ENCODE peak calls at places on chromosomes 16 and 17, in nine cellular contexts. E, T, N, V, I, Y, C, O and L are unnamed samples. For H3K4me1, the result is how much of the 10 kb centered on the place peaks cover.

GRCh38 chr16:76483510-76483909 is 206.3 kb downstream of the CNTNAP4 start:
- DNase-seq in E (no peak), T (no peak), N (no peak), V (no peak), I (no peak), Y (no peak), C (no peak), O (no peak), L (no peak)

GRCh38 chr17:50426814-50427787 is 1.1 kb downstream of the ACSF2 start:
- DNase-seq in E (peak), T (peak), N (peak), V (no peak), I (peak), Y (peak), C (no peak), O (peak), L (peak)

GRCh38 chr16:3998793-3999478 is 117.3 kb downstream of the ADCY9 start:
- DNase-seq in E (peak), T (no peak), N (no peak), V (no peak), I (no peak), Y (no peak), C (no peak), O (no peak), L (no peak)

GRCh38 chr16:73047536-73048291 is at the start of gene ZFHX3:
- DNase-seq in E (peak), T (peak), N (peak), V (peak), I (peak), Y (peak), C (peak), O (peak), L (peak)

GRCh38 chr17:39755550-39756375 is 18.0 kb downstream of the GRB7 start:
- DNase-seq in E (no peak), T (no peak), N (no peak), V (no peak), I (peak), Y (no peak), C (no peak), O (no peak), L (no peak)

GRCh38 chr16:89618114-89618999 is 4.9 kb downstream of the DPEP1 start:
- DNase-seq in E (peak), T (no peak), N (no peak), V (no peak), I (no peak), Y (no peak), C (no peak), O (no peak), L (no peak)

GRCh38 chr17:4436381-4436780 is 2.6 kb downstream of the SPNS3 start:
- DNase-seq in E (no peak), T (no peak), N (no peak), V (no peak), I (no peak), Y (no peak), C (no peak), O (no peak), L (no peak)

GRCh38 chr17:42598905-42599304 is 10.3 kb downstream of the RETREG3 start:
- DNase-seq in E (no peak), T (no peak), N (peak), V (peak), I (no peak), Y (no peak), C (no peak), O (peak), L (no peak)

GRCh38 chr16:9447195-9447551 is 355.7 kb downstream of the HAPSTR1 start:
- DNase-seq in E (no peak), T (no peak), N (peak), V (peak), I (no peak), Y (peak), C (no peak), O (peak), L (no peak)

GRCh38 chr17:66538776-66539175 is 236.4 kb downstream of the PRKCA start:
- DNase-seq in E (no peak), T (no peak), N (no peak), V (no peak), I (no peak), Y (no peak), C (no peak), O (no peak), L (no peak)

GRCh38 chr17:70172449-70172848 is 3.1 kb downstream of the KCNJ2 start:
- DNase-seq in E (peak), T (no peak), N (no peak), V (no peak), I (no peak), Y (no peak), C (no peak), O (no peak), L (no peak)

GRCh38 chr17:4426499-4427208 is 7.1 kb upstream of the SPNS3 start:
- DNase-seq in E (no peak), T (no peak), N (no peak), V (no peak), I (no peak), Y (no peak), C (no peak), O (no peak), L (no peak)

GRCh38 chr17:35238817-35239216 is 4.1 kb upstream of the SLFN5 start:
- DNase-seq in E (peak), T (no peak), N (no peak), V (no peak), I (peak), Y (no peak), C (no peak), O (no peak), L (no peak)

GRCh38 chr17:48541036-48541573 is 3.8 kb downstream of the HOXB2 start:
- DNase-seq in E (peak), T (no peak), N (no peak), V (no peak), I (peak), Y (no peak), C (no peak), O (no peak), L (no peak)

GRCh38 chr17:29584452-29585079 is 4.9 kb downstream of the GIT1 start:
- DNase-seq in E (no peak), T (no peak), N (peak), V (peak), I (no peak), Y (no peak), C (peak), O (peak), L (no peak)

GRCh38 chr17:76672892-76673291 is 29.3 kb upstream of the ST6GALNAC1 start:
- DNase-seq in E (no peak), T (no peak), N (no peak), V (no peak), I (peak), Y (no peak), C (no peak), O (no peak), L (no peak)

GRCh38 chr16:6335072-6335471 is 997.6 kb upstream of the RBFOX1 start:
- DNase-seq in E (no peak), T (peak), N (no peak), V (no peak), I (no peak), Y (no peak), C (no peak), O (no peak), L (no peak)

GRCh38 chr17:81845361-81845760 is 10.5 kb upstream of the PPP1R27 start:
- DNase-seq in E (no peak), T (no peak), N (no peak), V (no peak), I (no peak), Y (no peak), C (no peak), O (no peak), L (no peak)

GRCh38 chr16:63776437-63776836 is 1345.4 kb downstream of the CDH11 start:
- DNase-seq in E (no peak), T (no peak), N (no peak), V (no peak), I (no peak), Y (no peak), C (no peak), O (no peak), L (no peak)

GRCh38 chr16:8894736-8895334 is 12.7 kb downstream of the LITAFD start:
- DNase-seq in E (no peak), T (no peak), N (no peak), V (peak), I (no peak), Y (no peak), C (no peak), O (no peak), L (no peak)

GRCh38 chr17:45248132-45248936 is 13.6 kb downstream of the SPATA32 start:
- DNase-seq in E (no peak), T (peak), N (no peak), V (peak), I (peak), Y (peak), C (no peak), O (no peak), L (peak)

GRCh38 chr16:28491080-28491969 is 549 bp downstream of the CLN3 start:
- DNase-seq in E (peak), T (peak), N (peak), V (peak), I (peak), Y (peak), C (no peak), O (peak), L (peak)

GRCh38 chr16:48231675-48232214 is 12.4 kb upstream of the LONP2 start:
- DNase-seq in E (peak), T (peak), N (peak), V (no peak), I (peak), Y (peak), C (no peak), O (peak), L (peak)

GRCh38 chr16:67571981-67572431 is 9.7 kb downstream of the CTCF start:
- DNase-seq in E (no peak), T (no peak), N (no peak), V (no peak), I (no peak), Y (no peak), C (no peak), O (no peak), L (no peak)

GRCh38 chr17:10337976-10338375 is 34.8 kb downstream of the MYH13 start:
- DNase-seq in E (peak), T (peak), N (no peak), V (no peak), I (no peak), Y (no peak), C (no peak), O (no peak), L (no peak)

GRCh38 chr16:82954224-82954929 is 327.6 kb downstream of the CDH13 start:
- DNase-seq in E (peak), T (no peak), N (no peak), V (no peak), I (no peak), Y (no peak), C (no peak), O (no peak), L (no peak)

GRCh38 chr17:79420318-79421243 is 190.3 kb downstream of the RBFOX3 start:
- DNase-seq in E (peak), T (peak), N (no peak), V (no peak), I (no peak), Y (no peak), C (no peak), O (no peak), L (no peak)

GRCh38 chr16:47197536-47198179 is 53.9 kb upstream of the NETO2 start:
- DNase-seq in E (peak), T (no peak), N (peak), V (no peak), I (no peak), Y (peak), C (no peak), O (peak), L (no peak)

GRCh38 chr17:43125967-43126910 is 1.1 kb upstream of the BRCA1 start:
- DNase-seq in E (peak), T (no peak), N (no peak), V (no peak), I (no peak), Y (no peak), C (no peak), O (no peak), L (peak)

GRCh38 chr16:67260426-67261063 is 11.8 kb downstream of the SLC9A5 start:
- DNase-seq in E (peak), T (peak), N (no peak), V (no peak), I (no peak), Y (peak), C (no peak), O (no peak), L (peak)

GRCh38 chr16:83661656-83662055 is 146.1 kb upstream of the HSBP1 start:
- DNase-seq in E (no peak), T (no peak), N (no peak), V (no peak), I (no peak), Y (no peak), C (no peak), O (no peak), L (no peak)

GRCh38 chr17:64498308-64499203 is 1.7 kb upstream of the POLG2 start:
- DNase-seq in E (no peak), T (no peak), N (no peak), V (no peak), I (peak), Y (no peak), C (no peak), O (no peak), L (no peak)

GRCh38 chr17:64500923-64501765 is 4.3 kb upstream of the POLG2 start:
- DNase-seq in E (no peak), T (no peak), N (no peak), V (no peak), I (no peak), Y (no peak), C (no peak), O (no peak), L (no peak)

GRCh38 chr17:64502021-64502420 is 4.1 kb downstream of the DDX5 start:
- DNase-seq in E (no peak), T (no peak), N (no peak), V (no peak), I (peak), Y (no peak), C (no peak), O (no peak), L (no peak)

GRCh38 chr17:64500487-64500859 is 3.6 kb upstream of the POLG2 start:
- DNase-seq in E (no peak), T (no peak), N (no peak), V (no peak), I (peak), Y (no peak), C (no peak), O (no peak), L (no peak)

GRCh38 chr17:64499805-64500486 is 3.1 kb upstream of the POLG2 start:
- DNase-seq in E (no peak), T (no peak), N (no peak), V (no peak), I (peak), Y (no peak), C (no peak), O (no peak), L (no peak)
- H3K27ac ChIP-seq in E (no peak), T (no peak), N (no peak), V (no peak), I (no peak), Y (no peak), C (no peak), O (no peak), L (no peak)

GRCh38 chr16:31376705-31377104 is 16.4 kb upstream of the ITGAD start:
- DNase-seq in E (no peak), T (no peak), N (no peak), V (no peak), I (no peak), Y (peak), C (no peak), O (no peak), L (no peak)
- H3K4me1 ChIP-seq in E (under half), T (under half), N (under half), V (under half), I (under half), Y (under half), C (under half), O (under half), L (under half)

GRCh38 chr16:12403746-12404658 is 399.7 kb downstream of the CPPED1 start:
- DNase-seq in E (no peak), T (no peak), N (no peak), V (no peak), I (no peak), Y (no peak), C (no peak), O (no peak), L (no peak)
- H3K27ac ChIP-seq in E (no peak), T (no peak), N (no peak), V (no peak), I (no peak), Y (no peak), C (no peak), O (no peak), L (no peak)

GRCh38 chr16:80569440-80570105 is 28.8 kb downstream of the DYNLRB2 start:
- DNase-seq in E (peak), T (peak), N (no peak), V (no peak), I (no peak), Y (no peak), C (no peak), O (no peak), L (no peak)

GRCh38 chr16:80559369-80559768 is 18.6 kb downstream of the DYNLRB2 start:
- DNase-seq in E (no peak), T (no peak), N (no peak), V (no peak), I (no peak), Y (no peak), C (no peak), O (no peak), L (no peak)

GRCh38 chr16:80563807-80564206 is 23.0 kb downstream of the DYNLRB2 start:
- DNase-seq in E (no peak), T (peak), N (no peak), V (no peak), I (no peak), Y (no peak), C (no peak), O (no peak), L (no peak)

GRCh38 chr16:80563066-80563465 is 22.3 kb downstream of the DYNLRB2 start:
- DNase-seq in E (no peak), T (no peak), N (no peak), V (no peak), I (no peak), Y (no peak), C (no peak), O (no peak), L (no peak)

DNA sequence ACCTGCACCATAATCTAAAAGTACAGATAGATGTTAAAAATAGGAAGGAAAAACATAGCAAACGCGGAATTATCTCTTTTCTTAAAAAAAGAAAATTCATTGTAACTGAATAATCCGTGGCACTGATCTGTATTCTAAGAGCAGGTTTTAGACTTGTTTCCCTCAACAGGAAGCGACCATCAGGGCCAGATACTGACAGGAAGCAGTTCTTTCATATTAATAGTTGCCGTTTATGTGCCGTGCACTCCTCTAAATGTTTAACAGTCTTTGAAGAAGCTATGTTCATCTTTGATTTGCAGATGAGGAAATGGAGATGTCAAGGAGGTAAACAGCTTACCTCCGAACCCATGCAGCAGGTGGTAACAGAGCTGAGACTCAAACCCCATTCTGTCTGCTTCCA is 23.6 kb downstream of the DYNLRB2 start:
- DNase-seq in E (no peak), T (no peak), N (no peak), V (no peak), I (peak), Y (no peak), C (no peak), O (no peak), L (no peak)
- H3K4me1 ChIP-seq in E (under half), T (under half), N (under half), V (under half), I (under half), Y (under half), C (under half), O (under half), L (under half)

GRCh38 chr16:12557808-12558207 is 245.9 kb downstream of the CPPED1 start:
- DNase-seq in E (no peak), T (no peak), N (no peak), V (no peak), I (no peak), Y (no peak), C (no peak), O (no peak), L (no peak)
- H3K27ac ChIP-seq in E (no peak), T (no peak), N (no peak), V (no peak), I (no peak), Y (no peak), C (peak), O (no peak), L (no peak)

GRCh38 chr17:61335845-61336655 is 63.6 kb upstream of the TBX2 start:
- DNase-seq in E (peak), T (peak), N (no peak), V (no peak), I (no peak), Y (peak), C (no peak), O (no peak), L (peak)

GRCh38 chr17:61338874-61339478 is 60.7 kb upstream of the TBX2 start:
- DNase-seq in E (peak), T (no peak), N (no peak), V (no peak), I (no peak), Y (no peak), C (no peak), O (no peak), L (no peak)

GRCh38 chr17:61335105-61335844 is 64.4 kb upstream of the TBX2 start:
- DNase-seq in E (peak), T (peak), N (no peak), V (no peak), I (no peak), Y (no peak), C (no peak), O (no peak), L (no peak)

GRCh38 chr17:61338000-61338864 is 61.4 kb upstream of the TBX2 start:
- DNase-seq in E (peak), T (peak), N (no peak), V (no peak), I (no peak), Y (no peak), C (no peak), O (no peak), L (no peak)

DNA sequence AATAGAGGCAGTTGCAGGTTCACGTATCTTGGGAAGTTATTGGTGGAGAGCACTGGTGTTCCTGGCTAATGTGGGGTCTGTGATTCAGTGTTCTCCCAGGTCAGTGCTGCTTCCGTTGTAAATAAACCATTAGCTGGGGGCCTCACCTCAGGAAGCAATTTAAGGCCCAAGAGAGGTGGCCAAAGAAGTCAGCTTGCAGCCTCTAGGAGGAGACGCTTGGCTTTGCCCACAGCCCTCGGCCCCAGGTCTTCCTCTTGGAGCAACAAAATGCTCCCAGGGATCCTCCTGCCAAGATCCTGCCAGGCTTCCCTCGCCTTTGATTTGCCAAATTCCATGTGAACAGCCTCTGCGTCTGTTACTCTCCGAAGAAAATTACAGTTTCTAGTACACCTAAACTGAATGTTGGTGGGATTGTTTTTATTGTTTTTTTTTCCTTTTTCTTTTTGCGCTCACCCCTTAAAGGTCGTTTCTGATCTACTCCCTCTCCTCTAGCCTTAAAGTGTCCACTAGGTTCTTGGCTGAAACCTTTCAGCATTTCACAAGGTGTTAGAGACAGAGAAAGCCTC is 62.3 kb upstream of the TBX2 start:
- DNase-seq in E (peak), T (no peak), N (no peak), V (no peak), I (no peak), Y (no peak), C (no peak), O (no peak), L (no peak)
- H3K4me1 ChIP-seq in E (under half), T (under half), N (under half), V (under half), I (under half), Y (under half), C (under half), O (under half), L (under half)

GRCh38 chr17:64024781-64025731 is 4.6 kb upstream of the ICAM2 start:
- DNase-seq in E (no peak), T (no peak), N (no peak), V (no peak), I (no peak), Y (no peak), C (no peak), O (no peak), L (peak)

GRCh38 chr17:64024215-64024654 is 3.8 kb upstream of the ICAM2 start:
- DNase-seq in E (no peak), T (peak), N (no peak), V (no peak), I (no peak), Y (peak), C (no peak), O (no peak), L (peak)

GRCh38 chr17:64025732-64026294 is 5.4 kb upstream of the ICAM2 start:
- DNase-seq in E (peak), T (peak), N (peak), V (peak), I (peak), Y (peak), C (no peak), O (peak), L (peak)

GRCh38 chr17:64032081-64032480 is 11.6 kb upstream of the ICAM2 start:
- DNase-seq in E (no peak), T (no peak), N (no peak), V (peak), I (no peak), Y (no peak), C (no peak), O (no peak), L (peak)

GRCh38 chr17:64028874-64029464 is 8.5 kb upstream of the ICAM2 start:
- DNase-seq in E (peak), T (peak), N (peak), V (no peak), I (peak), Y (peak), C (no peak), O (peak), L (peak)
- H3K27ac ChIP-seq in E (no peak), T (no peak), N (no peak), V (no peak), I (no peak), Y (no peak), C (no peak), O (no peak), L (no peak)